ENCODE peak calls at places on chromosomes 1 and 21, in six cellular contexts. K is hepatocyte, V is fibroblast of lung, X is GM23248, G is neural progenitor cell, Z is PC-9. W is an unnamed sample.
A peak's percentile ranks its signal among the peaks of the same experiment; 100 is the strongest.

GRCh38 chr21:32043458-32043857 is 170.6 kb downstream of the HUNK start:
- DNase-seq in X (no peak), V (no peak), Z (no peak), K (no peak), G (no peak), W (no peak)

GRCh38 chr1:25194576-25195020 is 37.7 kb downstream of the SYF2 start:
- DNase-seq in X (no peak), G (no peak), V (no peak), K (no peak), Z (no peak), W (peak; percentile 15)

GRCh38 chr1:155529929-155530328 is 32.7 kb downstream of the ASH1L start:
- DNase-seq in K (no peak), Z (no peak), G (no peak), V (no peak), X (no peak), W (no peak)

GRCh38 chr1:228083871-228084278 is 1.4 kb downstream of the ARF1 start:
- DNase-seq in K (peak; percentile 40), V (peak; percentile 25), Z (no peak), G (peak; percentile 50), X (peak; percentile 65), W (no peak)

GRCh38 chr1:160858127-160858909 is 4.4 kb downstream of the CD244 start:
- DNase-seq in V (no peak), G (no peak), Z (no peak), K (no peak), X (no peak), W (no peak)

GRCh38 chr1:78146137-78146822 is 100.5 kb downstream of the GIPC2 start:
- DNase-seq in X (peak; percentile 39), K (no peak), Z (no peak), V (no peak), G (no peak), W (no peak)

GRCh38 chr1:216723274-216723780 is at the start of gene ESRRG:
- DNase-seq in V (no peak), X (no peak), Z (no peak), K (peak; percentile 66), G (peak; percentile 79), W (peak; percentile 44)

GRCh38 chr1:54989968-54990810 is 8.5 kb upstream of the BSND start:
- DNase-seq in X (peak; percentile 17), G (no peak), Z (no peak), K (no peak), V (no peak), W (no peak)

GRCh38 chr1:107691542-107691941 is 273.4 kb downstream of the VAV3 start:
- DNase-seq in V (no peak), K (no peak), Z (no peak), X (peak; percentile 10), G (no peak), W (peak; percentile 61)

GRCh38 chr1:56931686-56932085 is 34.1 kb downstream of the C8B start:
- DNase-seq in X (no peak), V (no peak), K (no peak), Z (no peak), G (peak; percentile 28), W (no peak)

GRCh38 chr1:59292557-59292956 is 4.3 kb upstream of the FGGY start:
- DNase-seq in G (no peak), K (peak; percentile 73), X (peak; percentile 80), V (peak; percentile 84), Z (no peak), W (peak; percentile 45)

GRCh38 chr1:10832703-10833102 is 36.3 kb upstream of the CASZ1 start:
- DNase-seq in G (no peak), X (no peak), V (no peak), K (no peak), Z (peak; percentile 17), W (no peak)

GRCh38 chr1:112061852-112062451 is 72.5 kb upstream of the KCND3 start:
- DNase-seq in V (no peak), K (no peak), X (no peak), Z (no peak), G (no peak), W (no peak)

GRCh38 chr1:232875536-232875935 is 70.3 kb downstream of the MAP10 start:
- DNase-seq in G (no peak), V (no peak), Z (no peak), X (peak; percentile 18), K (no peak), W (no peak)

GRCh38 chr1:58780586-58781452 is 3.0 kb downstream of the JUN start:
- DNase-seq in X (peak; percentile 38), K (peak; percentile 51), G (no peak), Z (peak; percentile 23), V (peak; percentile 25), W (peak; percentile 63)

GRCh38 chr1:214009613-214010550 is 22.1 kb downstream of the PROX1 start:
- DNase-seq in G (no peak), Z (no peak), K (no peak), V (no peak), X (no peak), W (no peak)

GRCh38 chr1:186819140-186819539 is 9.6 kb upstream of the PLA2G4A start:
- DNase-seq in K (no peak), X (peak; percentile 65), Z (no peak), V (peak; percentile 78), G (no peak), W (peak; percentile 12)
- H3K4me2 ChIP-seq in K (no peak overlapping the region), X (no peak overlapping the region), Z (no peak overlapping the region), V (no peak overlapping the region), G (no peak overlapping the region), W (no peak overlapping the region)

GRCh38 chr21:25240974-25241373 is 366.3 kb downstream of the MRPL39 start:
- DNase-seq in X (no peak), K (no peak), Z (no peak), G (no peak), V (no peak), W (no peak)

DNA sequence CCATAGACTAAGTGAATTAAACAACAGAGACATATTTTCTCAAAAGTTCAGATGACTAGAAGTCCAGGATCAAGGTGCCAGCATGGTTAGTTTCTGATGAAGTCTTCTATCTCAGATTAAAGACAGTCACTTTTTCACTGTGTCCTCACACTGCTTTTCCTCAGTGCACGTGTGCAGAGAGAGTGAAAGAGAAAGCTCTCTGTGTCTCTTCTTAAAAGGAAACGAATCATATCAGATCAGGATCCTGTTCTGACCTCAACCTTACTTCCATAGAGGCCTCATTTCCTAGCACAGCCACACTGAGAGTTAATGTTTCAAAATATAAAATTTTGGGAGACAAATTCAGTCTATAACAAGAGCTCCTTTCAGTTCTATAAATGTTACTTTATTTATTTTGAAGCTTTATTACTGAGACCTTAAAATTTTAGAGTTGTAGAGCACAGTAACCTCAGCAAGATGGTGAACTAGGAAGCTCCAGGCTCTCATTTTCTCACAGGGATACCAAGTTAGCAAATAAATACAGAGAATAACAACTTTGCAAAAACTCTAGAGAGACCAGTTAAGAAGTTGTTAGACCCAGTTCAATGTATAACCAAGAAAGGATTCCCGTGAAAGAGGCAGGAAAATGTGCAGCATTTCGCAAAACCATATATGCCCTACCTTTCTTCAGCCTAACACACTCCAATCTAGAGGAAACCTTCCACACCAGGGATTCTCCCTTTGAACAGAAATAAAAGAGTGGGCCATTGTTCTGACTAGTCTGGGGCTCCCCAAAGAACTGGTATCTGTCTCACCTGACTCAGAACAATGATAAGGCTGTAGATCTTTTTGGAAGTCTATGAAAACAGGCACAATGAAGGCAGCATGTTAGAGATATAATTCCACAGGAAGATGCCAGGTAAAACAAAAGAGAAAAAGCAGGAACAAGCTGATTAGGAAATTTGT is 372.2 kb downstream of the MRPL39 start:
- DNase-seq in G (no peak), K (no peak), X (no peak), V (no peak), Z (no peak), W (no peak)
- H3K4me2 ChIP-seq in G (no peak overlapping the region), K (no peak overlapping the region), X (no peak overlapping the region), V (no peak overlapping the region), Z (no peak overlapping the region), W (no peak overlapping the region)

DNA sequence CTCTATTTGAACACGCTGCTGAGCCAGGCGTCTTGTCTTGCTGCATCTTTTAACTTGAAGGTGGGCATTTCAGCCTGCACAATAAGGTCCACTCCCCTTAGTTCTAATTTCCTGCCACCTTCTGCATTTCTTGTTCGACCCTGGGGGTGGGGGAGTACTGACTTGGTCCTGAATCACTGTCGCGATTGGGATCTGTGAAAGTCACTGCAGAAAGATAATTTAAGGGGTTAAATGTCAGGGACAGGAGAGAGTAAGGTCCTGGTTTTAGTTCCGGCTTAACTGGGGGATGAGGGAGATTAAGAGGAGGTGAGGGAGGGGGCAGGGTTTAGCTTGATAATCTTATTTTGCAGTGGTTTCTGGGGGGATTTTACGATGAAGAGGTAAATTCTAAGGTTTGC is 128.1 kb downstream of the MRPS6 start:
- DNase-seq in K (no peak), Z (no peak), G (no peak), V (no peak), X (no peak), W (no peak)
- H3K4me2 ChIP-seq in K (peak overlapping the region; percentile 81), Z (peak overlapping the region; percentile 19), G (peak overlapping the region; percentile 77), V (peak overlapping the region; percentile 95), X (peak overlapping the region; percentile 98), W (peak overlapping the region; percentile 80)

GRCh38 chr1:206714331-206715058 is 29.8 kb downstream of the MAPKAPK2 start:
- DNase-seq in V (peak; percentile 90), K (peak; percentile 66), G (no peak), Z (peak; percentile 24), X (peak; percentile 78), W (no peak)
- H3K4me2 ChIP-seq in V (peak overlapping the region; percentile 41), K (peak overlapping the region; percentile 9), G (no peak overlapping the region), Z (peak overlapping the region; percentile 43), X (peak overlapping the region; percentile 68), W (no peak overlapping the region)

GRCh38 chr1:178609015-178609414 is 96.1 kb downstream of the TEX35 start:
- DNase-seq in V (peak; percentile 90), X (peak; percentile 93), Z (no peak), K (no peak), G (no peak), W (peak; percentile 69)
- H3K4me2 ChIP-seq in V (peak overlapping the region; percentile 79), X (peak overlapping the region; percentile 91), Z (peak overlapping the region; percentile 67), K (no peak overlapping the region), G (no peak overlapping the region), W (no peak overlapping the region)

GRCh38 chr1:68207129-68207689 is 25.1 kb downstream of the WLS start:
- DNase-seq in V (peak; percentile 68), G (no peak), K (no peak), X (peak; percentile 68), Z (no peak), W (no peak)
- H3K4me2 ChIP-seq in V (no peak overlapping the region), G (peak overlapping the region; percentile 21), K (no peak overlapping the region), X (peak overlapping the region; percentile 36), Z (no peak overlapping the region), W (no peak overlapping the region)

GRCh38 chr21:41641821-41642368 is 125.0 kb downstream of the RIPK4 start:
- DNase-seq in X (peak; percentile 95), V (peak; percentile 86), K (peak; percentile 71), G (peak; percentile 24), Z (peak; percentile 58), W (peak; percentile 64)
- H3K4me2 ChIP-seq in X (peak overlapping the region; percentile 58), V (peak overlapping the region; percentile 27), K (peak overlapping the region; percentile 21), G (peak overlapping the region; percentile 3), Z (peak overlapping the region; percentile 85), W (no peak overlapping the region)

GRCh38 chr1:184973308-184974085 is 811 bp downstream of the NIBAN1 start:
- DNase-seq in Z (peak; percentile 38), G (peak; percentile 56), V (peak; percentile 84), X (peak; percentile 87), K (peak; percentile 60), W (peak; percentile 65)
- H3K4me2 ChIP-seq in Z (peak overlapping the region; percentile 96), G (peak overlapping the region; percentile 79), V (peak overlapping the region; percentile 97), X (peak overlapping the region; percentile 84), K (peak overlapping the region; percentile 94), W (peak overlapping the region; percentile 92)

W was measured in trophoblast cell.